ENCODE peak calls at places on chromosomes 12 and 14, in six cellular contexts. C is NCI-H1092, M is right atrium auricular region, T is adipocyte, B is neuronal stem cell, S is progenitor cell of endocrine pancreas. D is an unnamed sample.

GRCh38 chr12:11650697-11651281 is 1.3 kb downstream of the ETV6 start:
- DNase-seq in B (peak), M (no peak), C (peak), S (no peak), T (peak), D (no peak)

GRCh38 chr14:23641915-23642588 is 5.9 kb downstream of the DHRS2 start:
- DNase-seq in M (no peak), S (no peak), B (no peak), C (no peak), T (no peak), D (no peak)

GRCh38 chr12:5487971-5488955 is 56.4 kb downstream of the NTF3 start:
- DNase-seq in B (no peak), M (no peak), C (no peak), T (peak), S (no peak), D (no peak)

GRCh38 chr12:76880156-76881023 is 1.6 kb upstream of the CSRP2 start:
- DNase-seq in B (no peak), M (no peak), T (peak), C (no peak), S (no peak), D (no peak)

GRCh38 chr12:132484891-132485441 is 5.0 kb upstream of the FBRSL1 start:
- DNase-seq in B (no peak), S (no peak), C (no peak), T (no peak), M (no peak), D (no peak)

GRCh38 chr12:9933966-9934365 is 1.8 kb upstream of the CLEC2A start:
- DNase-seq in S (no peak), T (no peak), C (no peak), M (no peak), B (no peak), D (no peak)

GRCh38 chr12:101793401-101793800 is 37.4 kb downstream of the GNPTAB start:
- DNase-seq in T (peak), S (no peak), C (no peak), B (no peak), M (no peak), D (no peak)

GRCh38 chr12:7349418-7349817 is 45.5 kb downstream of the ACSM4 start:
- DNase-seq in C (no peak), M (no peak), S (no peak), B (no peak), T (no peak), D (no peak)

GRCh38 chr14:60311417-60311816 is 62.4 kb downstream of the PPM1A start:
- DNase-seq in T (peak), S (no peak), M (no peak), B (no peak), C (no peak), D (no peak)

GRCh38 chr12:111406474-111407370 is 999 bp downstream of the SH2B3 start:
- DNase-seq in M (no peak), T (peak), S (no peak), B (no peak), C (no peak), D (no peak)

GRCh38 chr14:53766106-53766505 is 190.5 kb downstream of the BMP4 start:
- DNase-seq in B (no peak), C (no peak), S (no peak), T (no peak), M (no peak), D (no peak)

GRCh38 chr12:2013527-2014223 is 9.4 kb upstream of the DCP1B start:
- DNase-seq in B (no peak), C (peak), S (no peak), T (no peak), M (no peak), D (no peak)

GRCh38 chr12:25278274-25278673 is 27.5 kb upstream of the KRAS start:
- DNase-seq in C (no peak), M (no peak), B (no peak), S (no peak), T (no peak), D (no peak)

GRCh38 chr12:107775093-107775721 is 703 bp downstream of the ASCL4 start:
- DNase-seq in B (peak), S (peak), T (no peak), M (no peak), C (no peak), D (no peak)

GRCh38 chr12:76820888-76821482 is 57.1 kb downstream of the ZDHHC17 start:
- DNase-seq in C (no peak), S (no peak), B (peak), T (peak), M (no peak), D (no peak)

GRCh38 chr12:113190761-113191160 is 5.2 kb downstream of the RITA1 start:
- DNase-seq in M (no peak), T (peak), C (no peak), S (no peak), B (no peak), D (no peak)

GRCh38 chr14:94470311-94470710 is 5.7 kb downstream of the SERPINA9 start:
- DNase-seq in B (no peak), T (no peak), C (no peak), M (peak), S (no peak), D (peak)

GRCh38 chr14:105854600-105855245 is 328.3 kb downstream of the TMEM121 start:
- DNase-seq in B (no peak), T (no peak), C (no peak), M (peak), S (no peak), D (no peak)

D was measured in vagina.